ENCODE peak calls at places on chromosomes 11 and 22, in five cellular contexts. T is anterior cingulate cortex; M is activated CD4-positive, alpha-beta T cell treated with anti-CD3 and anti-CD28 coated beads for 48 hours; G is NCI-H1092 treated with DMSO at 0.1 percent for 48 hours; A is tibial nerve. F is an unnamed sample.

GRCh38 chr11:123494195-123495050 is 64.4 kb downstream of the GRAMD1B start:
- DNase-seq in M (no peak), T (no peak), A (no peak), G (no peak), F (no peak)

GRCh38 chr22:31343235-31344191 is 2.6 kb downstream of the PATZ1 start:
- DNase-seq in G (peak), A (no peak), M (peak), T (no peak), F (no peak)

GRCh38 chr11:1557904-1558831 is 13.9 kb downstream of the DUSP8 start:
- DNase-seq in M (no peak), T (no peak), G (no peak), A (peak), F (peak)

GRCh38 chr22:40120783-40121182 is 56.9 kb upstream of the TNRC6B start:
- DNase-seq in M (no peak), G (no peak), T (no peak), A (no peak), F (no peak)

GRCh38 chr22:29260601-29261315 is 7.0 kb downstream of the RHBDD3 start:
- DNase-seq in M (no peak), G (no peak), A (no peak), T (no peak), F (no peak)

GRCh38 chr11:106128740-106129139 is 51.3 kb downstream of the AASDHPPT start:
- DNase-seq in A (no peak), T (no peak), M (no peak), G (no peak), F (no peak)

GRCh38 chr11:134573857-134574256 is 161.8 kb upstream of the B3GAT1 start:
- DNase-seq in M (no peak), T (no peak), A (no peak), G (no peak), F (no peak)

GRCh38 chr22:26239561-26239960 is 70.3 kb downstream of the SEZ6L start:
- DNase-seq in A (no peak), M (no peak), T (no peak), G (no peak), F (no peak)

GRCh38 chr22:35649026-35649553 is 844 bp downstream of the APOL6 start:
- DNase-seq in G (no peak), T (no peak), M (no peak), A (no peak), F (no peak)

GRCh38 chr11:124745835-124746620 is 6.0 kb downstream of the VSIG2 start:
- DNase-seq in G (no peak), T (no peak), M (peak), A (no peak), F (no peak)

GRCh38 chr11:117815262-117815803 is 9.2 kb downstream of the FXYD2 start:
- DNase-seq in A (no peak), M (peak), T (no peak), G (no peak), F (peak)

GRCh38 chr22:46583571-46583970 is 36.6 kb upstream of the GRAMD4 start:
- DNase-seq in A (no peak), M (no peak), T (no peak), G (no peak), F (no peak)

GRCh38 chr11:108961095-108961494 is 296.2 kb downstream of the DDX10 start:
- DNase-seq in A (no peak), G (no peak), M (no peak), T (no peak), F (no peak)

GRCh38 chr11:11344045-11344444 is 9.0 kb downstream of the CSNK2A3 start:
- DNase-seq in G (no peak), M (no peak), A (no peak), T (no peak), F (no peak)

F was measured in substantia nigra.